ENCODE peak calls at places on chromosomes 7 and 10, in four cellular contexts. V is stimulated activated CD8-positive, alpha-beta memory T cell treated with anti-CD3 and anti-CD28 coated beads, Interleukin-15, amount 100 ng/mL, for 4 hours; T is HuH-7.5; E is stomach. W is an unnamed sample.

GRCh38 chr7:749121-749520 is 22.0 kb upstream of the PRKAR1B start:
- DNase-seq in V (no peak), T (no peak), E (peak; percentile 59), W (no peak)

GRCh38 chr7:106344861-106345260 is 60.1 kb upstream of the NAMPT start:
- DNase-seq in V (no peak), T (no peak), E (no peak), W (no peak)

GRCh38 chr7:17696422-17696821 is 243.9 kb downstream of the SNX13 start:
- DNase-seq in V (no peak), T (peak; percentile 57), E (no peak), W (no peak)

GRCh38 chr7:1494447-1494846 is 9.7 kb downstream of the INTS1 start:
- DNase-seq in V (no peak), T (no peak), E (no peak), W (no peak)

GRCh38 chr7:86667732-86668131 is 24.0 kb downstream of the GRM3 start:
- DNase-seq in V (no peak), T (no peak), E (no peak), W (no peak)

GRCh38 chr10:121516483-121516882 is 81.8 kb downstream of the FGFR2 start:
- DNase-seq in V (no peak), T (no peak), E (no peak), W (no peak)

GRCh38 chr10:3584926-3585784 is 199.9 kb downstream of the KLF6 start:
- DNase-seq in V (no peak), T (no peak), E (no peak), W (no peak)

GRCh38 chr10:79071535-79071923 is 2.8 kb downstream of the ZMIZ1 start:
- DNase-seq in V (no peak), T (no peak), E (no peak), W (no peak)

GRCh38 chr10:78435484-78436222 is 402.0 kb downstream of the RPS24 start:
- DNase-seq in V (no peak), T (no peak), E (no peak), W (no peak)

GRCh38 chr7:2675256-2675764 is 12.7 kb upstream of the AMZ1 start:
- DNase-seq in V (no peak), T (no peak), E (no peak), W (no peak)

GRCh38 chr10:44306762-44307161 is 78.1 kb downstream of the CXCL12 start:
- DNase-seq in V (no peak), T (no peak), E (no peak), W (no peak)

GRCh38 chr7:40356871-40357676 is 222.3 kb downstream of the SUGCT start:
- DNase-seq in V (no peak), T (no peak), E (no peak), W (no peak)

GRCh38 chr10:62007145-62007544 is 105.6 kb downstream of the ARID5B start:
- DNase-seq in V (no peak), T (no peak), E (no peak), W (no peak)

GRCh38 chr7:155670521-155670920 is 26.1 kb downstream of the RBM33 start:
- DNase-seq in V (no peak), T (no peak), E (no peak), W (no peak)

GRCh38 chr7:95491634-95492314 is 6.0 kb downstream of the ASB4 start:
- DNase-seq in V (no peak), T (peak; percentile 7), E (no peak), W (no peak)

GRCh38 chr7:110010379-110010778 is 1080.5 kb upstream of the LRRN3 start:
- DNase-seq in V (no peak), T (no peak), E (no peak), W (no peak)

GRCh38 chr7:50869108-50869716 is 86.5 kb upstream of the GRB10 start:
- DNase-seq in V (no peak), T (no peak), E (no peak), W (peak; percentile 20)

GRCh38 chr7:78301361-78301760 is 502.8 kb downstream of the PHTF2 start:
- DNase-seq in V (no peak), T (no peak), E (no peak), W (no peak)

GRCh38 chr10:30047924-30048531 is 11.4 kb downstream of the JCAD start:
- DNase-seq in V (no peak), T (no peak), E (no peak), W (no peak)

W was measured in anterior cingulate cortex.